ENCODE peak calls at places on chromosomes 6 and 20, in four cellular contexts. U, G, K and T are unnamed samples. For H3K36me3, the result is how much of the 10 kb centered on the place peaks cover.

GRCh38 chr6:18990313-18990978 is 603.3 kb downstream of the RNF144B start:
- DNase-seq in U (peak), G (no peak), K (peak), T (no peak)

GRCh38 chr20:62284448-62284847 is 18.3 kb upstream of the ADRM1 start:
- DNase-seq in U (no peak), G (no peak), K (no peak), T (no peak)

GRCh38 chr20:3786126-3786484 is 435 bp downstream of the CENPB start:
- DNase-seq in U (peak), G (no peak), K (peak), T (peak)

GRCh38 chr6:66054967-66055366 is 347.9 kb upstream of the EYS start:
- DNase-seq in U (no peak), G (no peak), K (no peak), T (no peak)

GRCh38 chr6:110359554-110359953 is 1.4 kb upstream of the METTL24 start:
- DNase-seq in U (no peak), G (no peak), K (no peak), T (no peak)

GRCh38 chr6:165774903-165775608 is 112.0 kb upstream of the PDE10A start:
- DNase-seq in U (no peak), G (peak), K (no peak), T (no peak)

GRCh38 chr20:3162080-3162611 is 2.5 kb upstream of the FASTKD5 start:
- DNase-seq in U (no peak), G (no peak), K (no peak), T (no peak)

GRCh38 chr6:169800668-169801395 is 49.4 kb downstream of the ERMARD start:
- DNase-seq in U (no peak), G (peak), K (no peak), T (no peak)

GRCh38 chr6:111842271-111842822 is 30.9 kb downstream of the FYN start:
- DNase-seq in U (no peak), G (peak), K (no peak), T (no peak)

GRCh38 chr20:57716202-57716601 is 6.4 kb upstream of the PMEPA1 start:
- DNase-seq in U (no peak), G (no peak), K (no peak), T (no peak)

GRCh38 chr20:4769328-4769727 is 47.6 kb downstream of the PRND start:
- DNase-seq in U (no peak), G (no peak), K (no peak), T (no peak)

GRCh38 chr6:107589934-107590333 is 100.0 kb downstream of the SOBP start:
- DNase-seq in U (no peak), G (no peak), K (no peak), T (no peak)

GRCh38 chr6:125259354-125259736 is 42.4 kb downstream of the HDDC2 start:
- DNase-seq in U (no peak), G (no peak), K (no peak), T (no peak)

GRCh38 chr6:125255201-125255600 is 46.6 kb downstream of the HDDC2 start:
- DNase-seq in U (no peak), G (no peak), K (no peak), T (no peak)

GRCh38 chr6:125262026-125263013 is 39.4 kb downstream of the HDDC2 start:
- DNase-seq in U (no peak), G (no peak), K (no peak), T (no peak)

GRCh38 chr6:125257351-125257750 is 44.4 kb downstream of the HDDC2 start:
- DNase-seq in U (no peak), G (no peak), K (no peak), T (no peak)

GRCh38 chr6:125258651-125259353 is 43.0 kb downstream of the HDDC2 start:
- DNase-seq in U (no peak), G (no peak), K (no peak), T (no peak)
- H3K4me3 ChIP-seq in U (no peak), G (no peak), K (no peak), T (no peak)

GRCh38 chr6:134472661-134473060 is 154.7 kb upstream of the SGK1 start:
- DNase-seq in U (no peak), G (no peak), K (no peak), T (no peak)

GRCh38 chr6:134477991-134478635 is 160.2 kb upstream of the SGK1 start:
- DNase-seq in U (no peak), G (no peak), K (no peak), T (no peak)

GRCh38 chr6:134478764-134479399 is 161.0 kb upstream of the SGK1 start:
- DNase-seq in U (no peak), G (no peak), K (no peak), T (no peak)

GRCh38 chr6:134472046-134472445 is 154.1 kb upstream of the SGK1 start:
- DNase-seq in U (no peak), G (no peak), K (no peak), T (no peak)

GRCh38 chr6:134474980-134475379 is 157.1 kb upstream of the SGK1 start:
- DNase-seq in U (no peak), G (no peak), K (no peak), T (no peak)
- H3K27ac ChIP-seq in U (peak), G (no peak), K (no peak), T (no peak)

DNA sequence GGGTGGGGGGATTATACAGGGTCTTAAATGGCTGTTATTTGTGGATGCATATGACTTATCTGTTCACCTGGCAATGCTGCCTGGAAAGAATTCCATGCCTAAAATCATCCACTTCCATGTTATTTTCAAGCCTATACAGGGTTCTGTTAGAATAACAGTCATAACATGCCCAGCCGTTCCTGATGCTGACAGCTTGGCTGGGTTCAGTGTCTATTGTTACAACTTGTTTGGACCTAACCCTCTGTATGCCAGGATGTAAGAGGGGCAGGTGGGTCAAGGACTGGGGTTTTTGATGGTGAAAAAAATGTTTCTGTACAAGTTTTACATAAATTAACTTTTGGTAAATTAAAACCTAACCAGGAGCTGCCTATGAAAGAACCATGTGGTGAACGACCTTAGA is 79.8 kb downstream of the GINS1 start:
- DNase-seq in U (no peak), G (no peak), K (no peak), T (no peak)
- H3K36me3 ChIP-seq in U (under half), G (under half), K (under half), T (under half)

GRCh38 chr20:32510601-32511357 is 74.4 kb downstream of the NOL4L start:
- DNase-seq in U (no peak), G (no peak), K (peak), T (no peak)

GRCh38 chr20:32513031-32513866 is 71.9 kb downstream of the NOL4L start:
- DNase-seq in U (no peak), G (no peak), K (no peak), T (no peak)

GRCh38 chr20:32511358-32512046 is 73.6 kb downstream of the NOL4L start:
- DNase-seq in U (no peak), G (no peak), K (no peak), T (no peak)

GRCh38 chr20:32510120-32510600 is 75.0 kb downstream of the NOL4L start:
- DNase-seq in U (no peak), G (no peak), K (peak), T (no peak)

DNA sequence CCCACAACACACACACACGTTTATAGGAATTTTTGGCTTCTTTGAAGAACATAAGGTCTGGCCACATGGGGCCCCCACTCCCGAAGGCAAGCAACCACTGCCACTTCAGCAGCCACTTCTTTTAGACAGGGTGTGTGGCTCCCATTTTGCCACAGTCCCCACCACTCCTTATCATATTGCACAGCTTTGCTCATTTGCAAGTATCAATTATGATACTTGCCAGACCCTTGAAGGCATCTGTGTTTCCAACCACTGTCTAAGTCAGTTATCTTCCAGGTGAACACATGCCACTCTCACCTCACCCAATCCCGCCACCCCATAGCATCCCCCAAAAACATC is 73.1 kb downstream of the NOL4L start:
- DNase-seq in U (no peak), G (no peak), K (peak), T (no peak)
- H3K4me3 ChIP-seq in U (no peak), G (no peak), K (no peak), T (no peak)

GRCh38 chr20:36543187-36544133 is 2.1 kb downstream of the MYL9 start:
- DNase-seq in U (peak), G (no peak), K (no peak), T (no peak)
- H3K27ac ChIP-seq in U (peak), G (peak), K (no peak), T (no peak)

DNA sequence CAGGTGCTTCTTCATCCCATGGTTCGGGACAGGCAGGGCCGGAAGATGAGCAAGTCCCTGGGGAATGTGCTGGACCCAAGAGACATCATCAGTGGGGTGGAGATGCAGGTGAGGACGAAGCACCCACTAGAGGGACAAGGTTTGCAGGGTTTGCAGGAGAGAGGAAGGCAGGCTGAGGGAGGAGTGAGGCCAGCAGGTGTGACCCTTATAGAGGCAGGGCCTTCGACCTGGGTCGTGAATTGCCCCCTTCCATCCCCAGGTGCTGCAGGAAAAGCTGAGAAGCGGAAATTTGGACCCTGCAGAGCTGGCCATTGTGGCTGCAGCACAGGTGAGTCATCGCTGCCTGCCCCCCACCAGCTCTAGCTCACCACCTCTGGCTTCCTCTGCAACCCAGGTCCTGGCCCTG is 8.4 kb downstream of the VARS2 start:
- DNase-seq in U (no peak), G (no peak), K (no peak), T (no peak)
- H3K36me3 ChIP-seq in U (under half), G (half or more), K (half or more), T (under half)

DNA sequence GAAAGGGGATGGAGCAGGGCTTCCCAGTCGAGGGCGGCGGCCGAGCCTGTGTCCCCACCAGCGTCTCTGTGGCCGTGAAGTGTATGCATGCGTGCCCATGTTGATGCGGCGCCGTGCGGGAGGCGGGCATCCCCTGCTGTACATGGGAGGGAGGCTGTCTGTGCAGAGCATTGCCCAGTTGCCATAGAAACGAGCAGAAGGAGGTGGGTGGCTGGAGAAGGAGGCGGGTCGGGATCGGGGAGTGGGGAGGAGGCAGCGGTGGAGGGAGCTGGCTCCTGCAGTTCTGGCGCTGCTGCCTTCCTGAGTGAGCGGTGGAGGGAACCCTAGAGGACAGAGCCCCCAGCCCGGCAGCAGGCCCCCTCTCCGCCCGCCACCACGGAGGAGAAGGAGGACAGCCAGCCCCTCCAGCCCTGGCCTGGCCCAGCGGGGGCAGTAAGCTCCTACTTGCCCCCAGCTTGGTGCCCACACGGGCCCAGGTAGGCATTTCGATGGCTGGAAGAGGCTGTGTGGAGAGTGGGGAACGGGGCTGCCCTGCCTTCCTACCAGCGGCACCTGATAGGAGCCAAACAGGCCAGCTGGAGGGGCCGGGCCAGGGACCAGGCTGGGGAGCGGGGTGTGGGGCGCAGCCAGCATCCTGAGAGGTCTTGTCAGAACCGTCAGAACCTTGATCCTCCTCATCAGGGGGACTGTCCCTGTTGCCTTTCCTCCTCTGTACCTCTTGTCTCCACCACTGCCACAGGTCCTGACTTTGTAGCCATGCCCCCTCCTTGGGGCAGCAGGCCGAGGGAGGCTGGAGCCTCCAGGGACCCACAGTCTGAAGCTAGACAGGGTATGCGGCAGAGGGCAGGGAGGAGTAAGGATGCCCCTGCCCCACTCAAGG is 41.3 kb downstream of the SPDEF start:
- DNase-seq in U (peak), G (no peak), K (no peak), T (no peak)
- H3K4me3 ChIP-seq in U (peak), G (no peak), K (no peak), T (no peak)

DNA sequence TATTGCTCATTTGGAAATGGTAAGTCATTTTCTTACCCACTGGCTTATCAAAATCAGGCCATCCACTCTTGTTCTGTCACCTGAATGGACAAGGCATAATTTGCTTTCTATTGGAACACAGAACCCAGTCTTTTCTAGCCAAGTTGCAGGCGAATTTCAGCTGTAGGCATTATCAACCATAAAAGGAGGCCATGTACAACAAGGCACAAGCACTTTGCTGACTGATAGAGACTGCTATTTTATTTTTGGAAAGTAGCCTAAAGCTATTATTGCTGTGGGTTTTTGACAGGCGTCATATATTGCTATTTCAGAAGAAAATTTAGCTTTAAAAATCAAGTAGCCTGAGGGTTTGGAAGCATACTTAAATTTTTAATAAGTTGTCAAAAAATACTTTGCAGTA is 344.2 kb downstream of the HDGFL1 start:
- DNase-seq in U (no peak), G (no peak), K (no peak), T (no peak)
- H3K27ac ChIP-seq in U (no peak), G (no peak), K (no peak), T (no peak)

GRCh38 chr20:5947276-5947675 is 3.1 kb downstream of the TRMT6 start:
- DNase-seq in U (no peak), G (no peak), K (no peak), T (no peak)

GRCh38 chr20:5950271-5951031 is at the start of the genes MCM8 and TRMT6:
- DNase-seq in U (peak), G (peak), K (peak), T (peak)

GRCh38 chr20:5949943-5950270 is 426 bp downstream of the TRMT6 start:
- DNase-seq in U (no peak), G (no peak), K (peak), T (no peak)

GRCh38 chr20:5945963-5946362 is 4.4 kb downstream of the TRMT6 start:
- DNase-seq in U (no peak), G (no peak), K (no peak), T (no peak)
- H3K36me3 ChIP-seq in U (under half), G (under half), K (half or more), T (under half)

GRCh38 chr20:34302723-34303528 is at the start of gene AHCY:
- DNase-seq in U (peak), G (peak), K (peak), T (peak)

GRCh38 chr20:34302312-34302722 is 838 bp downstream of the AHCY start:
- DNase-seq in U (no peak), G (no peak), K (no peak), T (no peak)

GRCh38 chr20:34300809-34301586 is 2.2 kb downstream of the AHCY start:
- DNase-seq in U (no peak), G (no peak), K (no peak), T (no peak)

GRCh38 chr20:34301587-34302311 is 1.4 kb downstream of the AHCY start:
- DNase-seq in U (no peak), G (no peak), K (no peak), T (no peak)

DNA sequence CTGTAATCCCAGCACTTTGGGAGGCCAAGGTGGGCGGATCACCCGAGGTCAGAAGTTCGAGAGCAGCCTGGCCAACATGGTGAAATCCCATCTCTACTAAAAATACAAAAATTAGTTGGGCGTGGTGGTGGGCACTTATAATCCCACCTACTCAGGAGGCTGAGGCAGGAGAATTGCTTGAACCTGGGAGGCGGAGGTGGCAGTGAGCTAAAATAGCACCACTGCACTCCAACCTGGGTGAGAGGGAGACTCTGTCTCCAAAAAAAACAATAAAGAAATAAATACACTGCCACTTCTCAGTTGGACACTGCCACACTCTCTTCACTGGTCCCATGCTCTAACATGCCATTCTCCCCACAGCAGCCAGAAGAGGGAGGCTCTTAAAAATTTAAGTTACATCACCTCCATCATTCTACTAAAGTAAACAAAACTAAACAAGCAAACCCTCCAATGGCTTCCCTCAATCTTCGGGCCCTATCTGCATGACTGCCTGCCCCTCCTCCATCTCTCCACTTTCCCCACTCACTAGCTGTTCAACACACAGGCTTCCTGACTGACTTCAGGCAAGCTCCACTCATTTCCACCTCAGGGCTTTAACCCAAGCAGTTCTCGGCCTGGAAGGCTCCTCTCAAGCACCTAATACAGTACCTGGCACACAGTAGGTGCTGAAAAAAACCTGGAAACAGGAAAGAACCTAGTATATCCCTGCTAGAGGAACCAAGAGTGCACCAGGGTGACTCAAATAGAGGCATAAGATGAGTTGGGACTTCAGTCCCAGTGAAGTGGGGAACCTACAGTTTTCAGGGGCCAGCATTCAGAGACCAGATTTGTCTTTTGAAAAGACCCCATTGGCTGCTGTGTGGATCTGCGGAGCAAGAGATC is 3.0 kb downstream of the AHCY start:
- DNase-seq in U (no peak), G (no peak), K (no peak), T (no peak)
- H3K4me3 ChIP-seq in U (peak), G (no peak), K (no peak), T (no peak)